ENCODE peak calls at places on chromosomes 2 and 18, in five cellular contexts. One of them, this sample, is unnamed.

GRCh38 chr2:45820048-45820447 is 168.6 kb downstream of the PRKCE start:
- DNase-seq in PC-3: no peak
- DNase-seq in astrocyte of the spinal cord: no peak
- DNase-seq in psoas muscle: no peak
- DNase-seq in choroid plexus epithelial cell: no peak
- DNase-seq in this sample: no peak

GRCh38 chr2:176643711-176644110 is 374.5 kb downstream of the MTX2 start:
- DNase-seq in PC-3: no peak
- DNase-seq in astrocyte of the spinal cord: peak
- DNase-seq in psoas muscle: no peak
- DNase-seq in choroid plexus epithelial cell: peak
- DNase-seq in this sample: no peak

GRCh38 chr18:12911928-12912703 is 28.1 kb upstream of the PTPN2 start:
- DNase-seq in PC-3: no peak
- DNase-seq in astrocyte of the spinal cord: no peak
- DNase-seq in psoas muscle: no peak
- DNase-seq in choroid plexus epithelial cell: no peak
- DNase-seq in this sample: no peak

GRCh38 chr2:33442528-33443069 is 33.9 kb upstream of the RASGRP3 start:
- DNase-seq in PC-3: no peak
- DNase-seq in astrocyte of the spinal cord: no peak
- DNase-seq in psoas muscle: no peak
- DNase-seq in choroid plexus epithelial cell: no peak
- DNase-seq in this sample: no peak

GRCh38 chr2:43877782-43878464 is 39.2 kb downstream of the ABCG8 start:
- DNase-seq in PC-3: peak
- DNase-seq in astrocyte of the spinal cord: peak
- DNase-seq in psoas muscle: peak
- DNase-seq in choroid plexus epithelial cell: peak
- DNase-seq in this sample: peak

GRCh38 chr2:218260742-218261423 is at the start of gene GPBAR1:
- DNase-seq in PC-3: no peak
- DNase-seq in astrocyte of the spinal cord: no peak
- DNase-seq in psoas muscle: peak
- DNase-seq in choroid plexus epithelial cell: no peak
- DNase-seq in this sample: no peak

GRCh38 chr2:68764781-68765385 is 30.3 kb downstream of the ARHGAP25 start:
- DNase-seq in PC-3: no peak
- DNase-seq in astrocyte of the spinal cord: no peak
- DNase-seq in psoas muscle: no peak
- DNase-seq in choroid plexus epithelial cell: no peak
- DNase-seq in this sample: peak

GRCh38 chr2:231017250-231017636 is 20.1 kb upstream of the C2orf72 start:
- DNase-seq in PC-3: no peak
- DNase-seq in astrocyte of the spinal cord: no peak
- DNase-seq in psoas muscle: no peak
- DNase-seq in choroid plexus epithelial cell: no peak
- DNase-seq in this sample: no peak

GRCh38 chr18:45384137-45384998 is 230.9 kb upstream of the SLC14A2 start:
- DNase-seq in PC-3: peak
- DNase-seq in astrocyte of the spinal cord: peak
- DNase-seq in psoas muscle: peak
- DNase-seq in choroid plexus epithelial cell: peak
- DNase-seq in this sample: peak

GRCh38 chr18:22233271-22233670 is 63.9 kb downstream of the GATA6 start:
- DNase-seq in PC-3: no peak
- DNase-seq in astrocyte of the spinal cord: no peak
- DNase-seq in psoas muscle: no peak
- DNase-seq in choroid plexus epithelial cell: no peak
- DNase-seq in this sample: no peak

GRCh38 chr2:219125225-219125885 is 35.3 kb downstream of the NHEJ1 start:
- DNase-seq in PC-3: peak
- DNase-seq in astrocyte of the spinal cord: peak
- DNase-seq in psoas muscle: peak
- DNase-seq in choroid plexus epithelial cell: peak
- DNase-seq in this sample: peak

GRCh38 chr18:48940854-48941531 is 9.8 kb downstream of the SMAD7 start:
- DNase-seq in PC-3: no peak
- DNase-seq in astrocyte of the spinal cord: no peak
- DNase-seq in psoas muscle: no peak
- DNase-seq in choroid plexus epithelial cell: no peak
- DNase-seq in this sample: peak

GRCh38 chr2:190765386-190766173 is 115.0 kb upstream of the GLS start:
- DNase-seq in PC-3: peak
- DNase-seq in astrocyte of the spinal cord: peak
- DNase-seq in psoas muscle: no peak
- DNase-seq in choroid plexus epithelial cell: peak
- DNase-seq in this sample: peak

GRCh38 chr2:70805987-70806386 is 14.4 kb downstream of the CLEC4F start:
- DNase-seq in PC-3: no peak
- DNase-seq in astrocyte of the spinal cord: no peak
- DNase-seq in psoas muscle: no peak
- DNase-seq in choroid plexus epithelial cell: no peak
- DNase-seq in this sample: no peak

GRCh38 chr2:119407430-119408220 is 24.0 kb upstream of the TMEM37 start:
- DNase-seq in PC-3: peak
- DNase-seq in astrocyte of the spinal cord: peak
- DNase-seq in psoas muscle: no peak
- DNase-seq in choroid plexus epithelial cell: peak
- DNase-seq in this sample: peak

GRCh38 chr2:109126501-109126860 is 2.5 kb upstream of the SH3RF3 start:
- DNase-seq in PC-3: peak
- DNase-seq in astrocyte of the spinal cord: peak
- DNase-seq in psoas muscle: no peak
- DNase-seq in choroid plexus epithelial cell: peak
- DNase-seq in this sample: peak

GRCh38 chr18:71994273-71994672 is 549.9 kb downstream of the CBLN2 start:
- DNase-seq in PC-3: no peak
- DNase-seq in astrocyte of the spinal cord: no peak
- DNase-seq in psoas muscle: no peak
- DNase-seq in choroid plexus epithelial cell: no peak
- DNase-seq in this sample: no peak

GRCh38 chr2:23835988-23836387 is 90.9 kb downstream of the ATAD2B start:
- DNase-seq in PC-3: no peak
- DNase-seq in astrocyte of the spinal cord: no peak
- DNase-seq in psoas muscle: no peak
- DNase-seq in choroid plexus epithelial cell: no peak
- DNase-seq in this sample: no peak

GRCh38 chr2:138615257-138615656 is 113.7 kb downstream of the SPOPL start:
- DNase-seq in PC-3: peak
- DNase-seq in astrocyte of the spinal cord: peak
- DNase-seq in psoas muscle: no peak
- DNase-seq in choroid plexus epithelial cell: peak
- DNase-seq in this sample: no peak

GRCh38 chr2:10271509-10271908 is 31.2 kb upstream of the HPCAL1 start:
- DNase-seq in PC-3: no peak
- DNase-seq in astrocyte of the spinal cord: no peak
- DNase-seq in psoas muscle: no peak
- DNase-seq in choroid plexus epithelial cell: no peak
- DNase-seq in this sample: no peak

GRCh38 chr2:241066893-241067341 is 35.2 kb downstream of the MTERF4 start:
- DNase-seq in PC-3: peak
- DNase-seq in astrocyte of the spinal cord: no peak
- DNase-seq in psoas muscle: no peak
- DNase-seq in choroid plexus epithelial cell: no peak
- DNase-seq in this sample: no peak

GRCh38 chr2:241068942-241069810 is 32.9 kb downstream of the MTERF4 start:
- DNase-seq in PC-3: no peak
- DNase-seq in astrocyte of the spinal cord: no peak
- DNase-seq in psoas muscle: no peak
- DNase-seq in choroid plexus epithelial cell: no peak
- DNase-seq in this sample: no peak

GRCh38 chr2:241069821-241070281 is 32.2 kb downstream of the MTERF4 start:
- DNase-seq in PC-3: no peak
- DNase-seq in astrocyte of the spinal cord: no peak
- DNase-seq in psoas muscle: no peak
- DNase-seq in choroid plexus epithelial cell: no peak
- DNase-seq in this sample: no peak

GRCh38 chr2:241067501-241068135 is 34.5 kb downstream of the MTERF4 start:
- DNase-seq in PC-3: no peak
- DNase-seq in astrocyte of the spinal cord: no peak
- DNase-seq in psoas muscle: no peak
- DNase-seq in choroid plexus epithelial cell: no peak
- DNase-seq in this sample: no peak

GRCh38 chr2:241068136-241068941 is 33.7 kb downstream of the MTERF4 start:
- DNase-seq in PC-3: no peak
- DNase-seq in astrocyte of the spinal cord: no peak
- DNase-seq in psoas muscle: no peak
- DNase-seq in choroid plexus epithelial cell: no peak
- DNase-seq in this sample: no peak
- TF ChIP-seq CTCF in PC-3: no peak
- TF ChIP-seq CTCF in astrocyte of the spinal cord: no peak
- TF ChIP-seq CTCF in psoas muscle: no peak
- TF ChIP-seq CTCF in choroid plexus epithelial cell: no peak
- TF ChIP-seq CTCF in this sample: no peak

GRCh38 chr2:180077295-180077906 is 70.3 kb upstream of the CWC22 start:
- DNase-seq in PC-3: peak
- DNase-seq in astrocyte of the spinal cord: peak
- DNase-seq in psoas muscle: no peak
- DNase-seq in choroid plexus epithelial cell: peak
- DNase-seq in this sample: peak

GRCh38 chr2:180075763-180076362 is 68.8 kb upstream of the CWC22 start:
- DNase-seq in PC-3: peak
- DNase-seq in astrocyte of the spinal cord: no peak
- DNase-seq in psoas muscle: no peak
- DNase-seq in choroid plexus epithelial cell: no peak
- DNase-seq in this sample: no peak

DNA sequence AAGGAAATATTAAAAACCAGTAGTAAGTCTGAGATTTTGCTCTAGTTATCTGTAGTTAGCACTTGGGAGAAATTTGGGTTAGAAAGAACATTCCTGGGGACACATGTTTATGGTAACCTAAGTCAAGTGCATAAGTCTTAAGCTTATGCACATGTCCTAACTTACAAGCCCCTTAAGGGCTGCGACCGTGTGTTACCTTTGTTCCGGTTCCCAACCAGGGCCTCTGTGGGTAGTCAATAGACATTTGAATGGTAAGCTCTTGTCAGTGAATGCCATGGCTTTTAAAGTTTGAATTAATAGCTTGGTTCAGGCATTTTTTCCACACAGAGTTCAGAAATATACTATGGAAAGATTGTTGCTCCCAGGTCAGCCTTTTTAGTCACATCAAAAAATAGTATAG is 64.7 kb upstream of the CWC22 start:
- DNase-seq in PC-3: no peak
- DNase-seq in astrocyte of the spinal cord: no peak
- DNase-seq in psoas muscle: no peak
- DNase-seq in choroid plexus epithelial cell: no peak
- DNase-seq in this sample: no peak
- H3K4me3 ChIP-seq in PC-3: no peak
- H3K4me3 ChIP-seq in astrocyte of the spinal cord: no peak
- H3K4me3 ChIP-seq in psoas muscle: no peak
- H3K4me3 ChIP-seq in choroid plexus epithelial cell: no peak
- H3K4me3 ChIP-seq in this sample: no peak

GRCh38 chr18:26185267-26185666 is 41.0 kb upstream of the TAF4B start:
- DNase-seq in PC-3: peak
- DNase-seq in astrocyte of the spinal cord: no peak
- DNase-seq in psoas muscle: no peak
- DNase-seq in choroid plexus epithelial cell: peak
- DNase-seq in this sample: no peak
- TF ChIP-seq CTCF in PC-3: peak
- TF ChIP-seq CTCF in astrocyte of the spinal cord: no peak
- TF ChIP-seq CTCF in psoas muscle: no peak
- TF ChIP-seq CTCF in choroid plexus epithelial cell: peak
- TF ChIP-seq CTCF in this sample: no peak

DNA sequence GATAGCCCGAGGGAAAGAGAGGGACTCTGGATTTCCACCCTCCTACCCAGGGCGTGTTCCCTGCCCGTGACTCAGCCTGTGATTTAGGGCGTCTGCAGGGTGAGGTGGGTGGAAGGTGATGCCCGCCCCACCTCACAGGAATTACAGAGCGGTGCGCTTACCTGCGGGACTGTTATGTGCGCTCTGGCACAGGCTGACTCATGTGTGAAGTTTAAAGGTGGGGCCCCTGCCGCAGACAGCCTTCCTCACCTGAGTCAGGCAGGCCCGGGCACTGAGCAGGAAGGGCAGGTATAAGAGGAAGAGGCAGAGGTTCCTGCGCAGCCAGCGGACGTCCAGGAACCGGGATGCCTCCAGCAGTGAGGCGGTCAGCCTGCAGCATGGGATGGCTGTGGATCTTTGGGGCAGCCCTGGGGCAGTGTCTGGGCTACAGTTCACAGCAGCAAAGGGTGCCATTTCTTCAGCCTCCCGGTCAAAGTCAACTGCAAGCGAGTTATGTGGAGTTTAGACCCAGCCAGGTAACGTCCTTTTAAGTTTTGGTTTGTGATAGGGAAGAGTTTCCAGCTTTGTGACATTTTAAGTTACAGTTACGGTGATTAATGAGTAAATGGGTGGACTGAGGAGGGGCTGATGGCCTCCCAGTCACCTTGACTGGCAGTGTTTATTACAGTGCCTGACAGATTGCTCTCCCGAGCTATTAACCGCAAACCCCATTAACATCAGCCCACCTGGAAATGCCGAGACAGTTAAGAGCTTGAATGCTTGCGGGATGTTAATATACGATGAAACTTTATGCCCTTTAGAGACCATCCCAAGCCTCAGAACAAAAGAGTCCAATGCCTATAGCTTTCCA is 141.6 kb upstream of the TTC39C start:
- DNase-seq in PC-3: peak
- DNase-seq in astrocyte of the spinal cord: no peak
- DNase-seq in psoas muscle: no peak
- DNase-seq in choroid plexus epithelial cell: no peak
- DNase-seq in this sample: no peak
- H3K4me3 ChIP-seq in PC-3: peak
- H3K4me3 ChIP-seq in astrocyte of the spinal cord: no peak
- H3K4me3 ChIP-seq in psoas muscle: no peak
- H3K4me3 ChIP-seq in choroid plexus epithelial cell: no peak
- H3K4me3 ChIP-seq in this sample: no peak

GRCh38 chr2:28457237-28457636 is 38.6 kb upstream of the PLB1 start:
- DNase-seq in PC-3: no peak
- DNase-seq in astrocyte of the spinal cord: no peak
- DNase-seq in psoas muscle: no peak
- DNase-seq in choroid plexus epithelial cell: no peak
- DNase-seq in this sample: no peak
- TF ChIP-seq CTCF in PC-3: no peak
- TF ChIP-seq CTCF in astrocyte of the spinal cord: no peak
- TF ChIP-seq CTCF in psoas muscle: no peak
- TF ChIP-seq CTCF in choroid plexus epithelial cell: no peak
- TF ChIP-seq CTCF in this sample: no peak

GRCh38 chr18:21163647-21164625 is 52.3 kb upstream of the ROCK1 start:
- DNase-seq in PC-3: peak
- DNase-seq in astrocyte of the spinal cord: peak
- DNase-seq in psoas muscle: no peak
- DNase-seq in choroid plexus epithelial cell: peak
- DNase-seq in this sample: peak
- H3K4me3 ChIP-seq in PC-3: peak
- H3K4me3 ChIP-seq in astrocyte of the spinal cord: no peak
- H3K4me3 ChIP-seq in psoas muscle: no peak
- H3K4me3 ChIP-seq in choroid plexus epithelial cell: no peak
- H3K4me3 ChIP-seq in this sample: no peak

This sample was measured in fibroblast of villous mesenchyme.